ENCODE peak calls at places on chromosome 17, in six cellular contexts. R, U, P, Y, B and V are unnamed samples.

GRCh38 chr17:82938486-82939212 is 98.8 kb upstream of the ZNF750 start:
- DNase-seq in R (no peak), U (no peak), P (peak; percentile 52), Y (peak; percentile 35), B (peak; percentile 32), V (no peak)

GRCh38 chr17:1649844-1650409 is at the start of gene RILP:
- DNase-seq in R (peak; percentile 87), U (peak; percentile 86), P (peak; percentile 91), Y (peak; percentile 82), B (peak; percentile 85), V (peak; percentile 58)

GRCh38 chr17:74545456-74546230 is at the start of gene CD300C:
- DNase-seq in R (no peak), U (no peak), P (no peak), Y (no peak), B (no peak), V (no peak)

GRCh38 chr17:72556944-72557826 is 436.4 kb downstream of the SOX9 start:
- DNase-seq in R (peak; percentile 41), U (peak; percentile 85), P (no peak), Y (peak; percentile 78), B (peak; percentile 58), V (peak; percentile 69)

GRCh38 chr17:36978810-36979584 is 30.2 kb downstream of the AATF start:
- DNase-seq in R (no peak), U (no peak), P (no peak), Y (no peak), B (peak; percentile 9), V (no peak)

GRCh38 chr17:72429066-72429638 is 308.3 kb downstream of the SOX9 start:
- DNase-seq in R (no peak), U (no peak), P (no peak), Y (no peak), B (no peak), V (no peak)

GRCh38 chr17:37133131-37133530 is 184.4 kb downstream of the AATF start:
- DNase-seq in R (no peak), U (no peak), P (no peak), Y (no peak), B (no peak), V (no peak)

GRCh38 chr17:41650794-41651624 is 26.6 kb upstream of the KRT17 start:
- DNase-seq in R (no peak), U (no peak), P (no peak), Y (no peak), B (no peak), V (no peak)

GRCh38 chr17:34760931-34761500 is 181.6 kb downstream of the TMEM132E start:
- DNase-seq in R (no peak), U (no peak), P (peak; percentile 47), Y (no peak), B (no peak), V (no peak)

GRCh38 chr17:46948544-46948943 is 25.6 kb downstream of the GOSR2 start:
- DNase-seq in R (no peak), U (no peak), P (no peak), Y (no peak), B (no peak), V (no peak)

GRCh38 chr17:72421128-72422092 is 300.6 kb downstream of the SOX9 start:
- DNase-seq in R (no peak), U (peak; percentile 89), P (no peak), Y (no peak), B (no peak), V (peak; percentile 94)

GRCh38 chr17:83076930-83077329 is 2.5 kb upstream of the METRNL start:
- DNase-seq in R (no peak), U (no peak), P (no peak), Y (no peak), B (no peak), V (no peak)

GRCh38 chr17:80586464-80587228 is 42.0 kb downstream of the RPTOR start:
- DNase-seq in R (no peak), U (no peak), P (no peak), Y (no peak), B (peak; percentile 39), V (no peak)

GRCh38 chr17:6496116-6496481 is 51.8 kb downstream of the PIMREG start:
- DNase-seq in R (no peak), U (no peak), P (peak; percentile 37), Y (peak; percentile 33), B (no peak), V (no peak)

GRCh38 chr17:13765701-13766100 is 164.0 kb upstream of the HS3ST3A1 start:
- DNase-seq in R (no peak), U (no peak), P (no peak), Y (no peak), B (no peak), V (no peak)

GRCh38 chr17:63881935-63882601 is at the start of gene GH2:
- DNase-seq in R (no peak), U (peak; percentile 88), P (no peak), Y (no peak), B (peak; percentile 40), V (peak; percentile 44)

GRCh38 chr17:14737984-14738651 is 437.2 kb downstream of the HS3ST3B1 start:
- DNase-seq in R (peak; percentile 43), U (peak; percentile 59), P (peak; percentile 71), Y (no peak), B (no peak), V (peak; percentile 91)

GRCh38 chr17:74935048-74935447 is 650 bp upstream of the OTOP3 start:
- DNase-seq in R (no peak), U (no peak), P (no peak), Y (no peak), B (no peak), V (no peak)

GRCh38 chr17:49076575-49077384 is 55.8 kb upstream of the B4GALNT2 start:
- DNase-seq in R (no peak), U (peak; percentile 61), P (no peak), Y (no peak), B (no peak), V (peak; percentile 75)

GRCh38 chr17:28973414-28973813 is 22.1 kb upstream of the PHF12 start:
- DNase-seq in R (peak; percentile 83), U (no peak), P (no peak), Y (no peak), B (no peak), V (no peak)

GRCh38 chr17:6456321-6456720 is 12.1 kb downstream of the PIMREG start:
- DNase-seq in R (no peak), U (no peak), P (no peak), Y (no peak), B (no peak), V (no peak)

GRCh38 chr17:50954641-50955121 is 88.5 kb upstream of the TOB1 start:
- DNase-seq in R (no peak), U (no peak), P (no peak), Y (no peak), B (no peak), V (no peak)